ENCODE peak calls at places on chromosome 14, in seven cellular contexts. One of them, this sample, is unnamed.

GRCh38 chr14:76138119-76138757 is 13.5 kb upstream of the GPATCH2L start:
- DNase-seq in lower lobe of right lung: no peak
- DNase-seq in IMR-90: no peak
- DNase-seq in colonic mucosa: no peak
- DNase-seq in foreskin keratinocyte: no peak
- DNase-seq in sigmoid colon: no peak
- DNase-seq in stomach: no peak
- DNase-seq in this sample: no peak

GRCh38 chr14:37202265-37202664 is 4.5 kb downstream of the MIPOL1 start:
- DNase-seq in stomach: no peak
- DNase-seq in IMR-90: peak; percentile 45
- DNase-seq in sigmoid colon: no peak
- DNase-seq in foreskin keratinocyte: peak; percentile 90
- DNase-seq in lower lobe of right lung: no peak
- DNase-seq in colonic mucosa: no peak
- DNase-seq in this sample: no peak

GRCh38 chr14:74062809-74063150 is 21.5 kb downstream of the ALDH6A1 start:
- DNase-seq in stomach: peak; percentile 61
- DNase-seq in lower lobe of right lung: no peak
- DNase-seq in colonic mucosa: no peak
- DNase-seq in IMR-90: peak; percentile 15
- DNase-seq in foreskin keratinocyte: peak; percentile 77
- DNase-seq in sigmoid colon: no peak
- DNase-seq in this sample: no peak

GRCh38 chr14:74349757-74350156 is 1.5 kb downstream of the VRTN start:
- DNase-seq in sigmoid colon: no peak
- DNase-seq in IMR-90: no peak
- DNase-seq in foreskin keratinocyte: no peak
- DNase-seq in colonic mucosa: peak; percentile 43
- DNase-seq in lower lobe of right lung: no peak
- DNase-seq in stomach: peak; percentile 66
- DNase-seq in this sample: peak; percentile 38

GRCh38 chr14:38592764-38593442 is 337.0 kb upstream of the CLEC14A start:
- DNase-seq in IMR-90: no peak
- DNase-seq in sigmoid colon: no peak
- DNase-seq in foreskin keratinocyte: no peak
- DNase-seq in stomach: no peak
- DNase-seq in lower lobe of right lung: no peak
- DNase-seq in colonic mucosa: no peak
- DNase-seq in this sample: no peak

GRCh38 chr14:23438130-23438893 is 2.9 kb upstream of the MYH7 start:
- DNase-seq in foreskin keratinocyte: no peak
- DNase-seq in stomach: no peak
- DNase-seq in sigmoid colon: no peak
- DNase-seq in colonic mucosa: no peak
- DNase-seq in IMR-90: no peak
- DNase-seq in lower lobe of right lung: no peak
- DNase-seq in this sample: no peak

GRCh38 chr14:46250113-46250703 is 401.4 kb downstream of the RPL10L start:
- DNase-seq in foreskin keratinocyte: peak; percentile 19
- DNase-seq in sigmoid colon: no peak
- DNase-seq in lower lobe of right lung: no peak
- DNase-seq in IMR-90: no peak
- DNase-seq in stomach: no peak
- DNase-seq in colonic mucosa: no peak
- DNase-seq in this sample: no peak

GRCh38 chr14:103001651-103002396 is 55.5 kb downstream of the CDC42BPB start:
- DNase-seq in foreskin keratinocyte: no peak
- DNase-seq in colonic mucosa: no peak
- DNase-seq in stomach: no peak
- DNase-seq in lower lobe of right lung: no peak
- DNase-seq in IMR-90: no peak
- DNase-seq in sigmoid colon: no peak
- DNase-seq in this sample: no peak

GRCh38 chr14:85380891-85381290 is 149.1 kb upstream of the FLRT2 start:
- DNase-seq in foreskin keratinocyte: no peak
- DNase-seq in stomach: no peak
- DNase-seq in lower lobe of right lung: no peak
- DNase-seq in IMR-90: no peak
- DNase-seq in colonic mucosa: no peak
- DNase-seq in sigmoid colon: no peak
- DNase-seq in this sample: no peak

GRCh38 chr14:75001899-75002298 is 822 bp upstream of the EIF2B2 start:
- DNase-seq in sigmoid colon: no peak
- DNase-seq in foreskin keratinocyte: no peak
- DNase-seq in colonic mucosa: no peak
- DNase-seq in IMR-90: no peak
- DNase-seq in stomach: no peak
- DNase-seq in lower lobe of right lung: no peak
- DNase-seq in this sample: no peak

GRCh38 chr14:63431466-63431865 is 111.7 kb downstream of the PPP2R5E start:
- DNase-seq in foreskin keratinocyte: no peak
- DNase-seq in IMR-90: no peak
- DNase-seq in lower lobe of right lung: no peak
- DNase-seq in sigmoid colon: no peak
- DNase-seq in colonic mucosa: no peak
- DNase-seq in stomach: no peak
- DNase-seq in this sample: no peak

GRCh38 chr14:101063121-101063520 is 159.6 kb upstream of the RTL1 start:
- DNase-seq in sigmoid colon: peak; percentile 41
- DNase-seq in colonic mucosa: no peak
- DNase-seq in IMR-90: no peak
- DNase-seq in lower lobe of right lung: no peak
- DNase-seq in stomach: no peak
- DNase-seq in foreskin keratinocyte: no peak
- DNase-seq in this sample: no peak

GRCh38 chr14:78425332-78425731 is 255.2 kb downstream of the NRXN3 start:
- DNase-seq in IMR-90: no peak
- DNase-seq in foreskin keratinocyte: no peak
- DNase-seq in stomach: no peak
- DNase-seq in sigmoid colon: no peak
- DNase-seq in colonic mucosa: no peak
- DNase-seq in lower lobe of right lung: peak; percentile 55
- DNase-seq in this sample: no peak

GRCh38 chr14:99256483-99256874 is 15.5 kb downstream of the BCL11B start:
- DNase-seq in lower lobe of right lung: no peak
- DNase-seq in stomach: no peak
- DNase-seq in colonic mucosa: no peak
- DNase-seq in sigmoid colon: no peak
- DNase-seq in IMR-90: no peak
- DNase-seq in foreskin keratinocyte: no peak
- DNase-seq in this sample: no peak

GRCh38 chr14:47675239-47675488 is 241 bp downstream of the MDGA2 start:
- DNase-seq in lower lobe of right lung: no peak
- DNase-seq in stomach: no peak
- DNase-seq in foreskin keratinocyte: no peak
- DNase-seq in colonic mucosa: no peak
- DNase-seq in IMR-90: no peak
- DNase-seq in sigmoid colon: no peak
- DNase-seq in this sample: no peak

GRCh38 chr14:90060312-90060964 is 1.4 kb upstream of the KCNK13 start:
- DNase-seq in stomach: peak; percentile 42
- DNase-seq in sigmoid colon: no peak
- DNase-seq in IMR-90: peak; percentile 51
- DNase-seq in foreskin keratinocyte: peak; percentile 56
- DNase-seq in lower lobe of right lung: peak; percentile 47
- DNase-seq in colonic mucosa: peak; percentile 42
- DNase-seq in this sample: peak; percentile 54

GRCh38 chr14:57617510-57617909 is 123.9 kb upstream of the CCDC198 start:
- DNase-seq in lower lobe of right lung: no peak
- DNase-seq in sigmoid colon: no peak
- DNase-seq in IMR-90: no peak
- DNase-seq in colonic mucosa: no peak
- DNase-seq in stomach: no peak
- DNase-seq in foreskin keratinocyte: no peak
- DNase-seq in this sample: no peak

GRCh38 chr14:101069666-101070362 is 166.3 kb upstream of the RTL1 start:
- DNase-seq in foreskin keratinocyte: no peak
- DNase-seq in colonic mucosa: no peak
- DNase-seq in sigmoid colon: peak; percentile 45
- DNase-seq in lower lobe of right lung: peak; percentile 9
- DNase-seq in IMR-90: no peak
- DNase-seq in stomach: peak; percentile 17
- DNase-seq in this sample: peak; percentile 23

GRCh38 chr14:91375748-91376452 is 41.7 kb downstream of the CCDC88C start:
- DNase-seq in colonic mucosa: no peak
- DNase-seq in lower lobe of right lung: no peak
- DNase-seq in foreskin keratinocyte: no peak
- DNase-seq in sigmoid colon: no peak
- DNase-seq in IMR-90: no peak
- DNase-seq in stomach: no peak
- DNase-seq in this sample: no peak

DNA sequence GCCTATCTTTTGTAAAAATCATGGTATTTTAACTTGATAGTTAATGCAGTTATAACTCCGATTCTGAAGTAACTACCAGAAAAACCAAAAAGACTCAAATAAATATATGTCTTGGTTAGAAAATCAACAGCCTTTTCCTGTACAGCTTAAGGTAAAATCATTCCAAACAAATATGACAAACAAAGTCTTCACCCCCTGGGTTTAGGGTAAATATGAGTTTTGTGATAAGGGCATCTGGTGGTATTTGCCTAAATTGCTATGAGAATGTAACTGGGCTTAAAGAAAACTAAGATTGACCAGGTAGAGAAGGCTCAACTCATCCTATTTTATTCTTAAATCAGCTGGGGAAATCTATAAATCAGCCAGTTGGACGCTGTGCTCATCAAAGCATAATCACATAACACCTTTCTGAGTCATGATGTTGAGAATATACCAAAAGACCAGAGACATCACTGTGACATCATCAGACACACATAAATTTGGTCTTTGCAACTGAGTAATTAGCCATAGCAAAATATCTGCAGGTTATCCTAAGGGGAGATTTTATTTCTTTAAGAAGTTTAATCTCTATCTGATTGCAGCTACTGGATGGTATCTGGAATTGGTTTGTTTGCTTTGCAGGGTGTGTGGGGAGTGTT is 133.9 kb downstream of the STXBP6 start:
- DNase-seq in colonic mucosa: no peak
- DNase-seq in stomach: no peak
- DNase-seq in IMR-90: peak; percentile 16
- DNase-seq in lower lobe of right lung: no peak
- DNase-seq in sigmoid colon: no peak
- DNase-seq in foreskin keratinocyte: peak; percentile 12
- DNase-seq in this sample: no peak
- H3K4me1 ChIP-seq in colonic mucosa: peaks cover 10% of the 10 kb centered on the region
- H3K4me1 ChIP-seq in stomach: peaks cover 9% of the 10 kb centered on the region
- H3K4me1 ChIP-seq in IMR-90: peaks cover 4% of the 10 kb centered on the region
- H3K4me1 ChIP-seq in lower lobe of right lung: peaks cover 11% of the 10 kb centered on the region
- H3K4me1 ChIP-seq in sigmoid colon: peaks cover 15% of the 10 kb centered on the region
- H3K4me1 ChIP-seq in foreskin keratinocyte: no peaks in the 10 kb centered on the region
- H3K4me1 ChIP-seq in this sample: peaks cover 11% of the 10 kb centered on the region

GRCh38 chr14:50619569-50620141 is 48.5 kb downstream of the SAV1 start:
- DNase-seq in stomach: no peak
- DNase-seq in foreskin keratinocyte: peak; percentile 34
- DNase-seq in IMR-90: peak; percentile 65
- DNase-seq in lower lobe of right lung: no peak
- DNase-seq in sigmoid colon: no peak
- DNase-seq in colonic mucosa: no peak
- DNase-seq in this sample: no peak
- TF ChIP-seq CTCF in stomach: peak; percentile 49
- TF ChIP-seq CTCF in foreskin keratinocyte: peak; percentile 76
- TF ChIP-seq CTCF in IMR-90: peak; percentile 62
- TF ChIP-seq CTCF in lower lobe of right lung: peak; percentile 49
- TF ChIP-seq CTCF in sigmoid colon: peak; percentile 50
- TF ChIP-seq CTCF in colonic mucosa: peak; percentile 29
- TF ChIP-seq CTCF in this sample: no peak

GRCh38 chr14:68405959-68406358 is 386.9 kb downstream of the ZFP36L1 start:
- DNase-seq in IMR-90: peak; percentile 68
- DNase-seq in lower lobe of right lung: no peak
- DNase-seq in foreskin keratinocyte: peak; percentile 84
- DNase-seq in stomach: no peak
- DNase-seq in sigmoid colon: no peak
- DNase-seq in colonic mucosa: no peak
- DNase-seq in this sample: no peak
- H3K4me1 ChIP-seq in IMR-90: peaks cover 22% of the 10 kb centered on the region
- H3K4me1 ChIP-seq in lower lobe of right lung: peaks cover 38% of the 10 kb centered on the region
- H3K4me1 ChIP-seq in foreskin keratinocyte: peaks cover 36% of the 10 kb centered on the region
- H3K4me1 ChIP-seq in stomach: peaks cover 5% of the 10 kb centered on the region
- H3K4me1 ChIP-seq in sigmoid colon: peaks cover 30% of the 10 kb centered on the region
- H3K4me1 ChIP-seq in colonic mucosa: no peaks in the 10 kb centered on the region
- H3K4me1 ChIP-seq in this sample: peaks cover 17% of the 10 kb centered on the region

DNA sequence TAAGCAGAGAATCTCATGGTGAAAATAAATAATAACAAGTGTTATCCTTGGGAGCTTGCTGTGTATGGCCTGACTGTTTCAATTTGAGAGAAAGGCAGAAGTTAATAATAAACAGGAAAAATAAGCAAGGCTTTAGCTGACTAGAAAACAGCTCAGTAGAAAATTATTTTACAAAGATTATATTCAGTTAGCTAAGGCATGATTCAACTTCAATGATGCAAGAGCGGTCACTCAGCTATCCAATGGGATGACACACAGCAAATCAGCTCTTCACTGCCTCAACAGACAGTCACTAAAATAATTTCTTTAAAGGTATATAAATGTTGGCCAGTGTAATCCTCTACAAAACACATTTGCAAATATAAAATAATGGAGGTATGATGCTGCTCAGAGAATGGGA is 18.6 kb downstream of the GSTZ1 start:
- DNase-seq in sigmoid colon: no peak
- DNase-seq in colonic mucosa: no peak
- DNase-seq in foreskin keratinocyte: peak; percentile 11
- DNase-seq in IMR-90: peak; percentile 82
- DNase-seq in stomach: no peak
- DNase-seq in lower lobe of right lung: no peak
- DNase-seq in this sample: no peak
- TF ChIP-seq CTCF in sigmoid colon: no peak
- TF ChIP-seq CTCF in colonic mucosa: no peak
- TF ChIP-seq CTCF in foreskin keratinocyte: no peak
- TF ChIP-seq CTCF in IMR-90: no peak
- TF ChIP-seq CTCF in stomach: no peak
- TF ChIP-seq CTCF in lower lobe of right lung: no peak
- TF ChIP-seq CTCF in this sample: no peak

GRCh38 chr14:35341454-35342159 is 49.4 kb downstream of the PSMA6 start:
- DNase-seq in IMR-90: peak; percentile 72
- DNase-seq in lower lobe of right lung: peak; percentile 98
- DNase-seq in foreskin keratinocyte: peak; percentile 74
- DNase-seq in stomach: peak; percentile 99
- DNase-seq in sigmoid colon: peak; percentile 99
- DNase-seq in colonic mucosa: peak; percentile 98
- DNase-seq in this sample: peak; percentile 96
- H3K4me1 ChIP-seq in IMR-90: peaks cover 28% of the 10 kb centered on the region
- H3K4me1 ChIP-seq in lower lobe of right lung: peaks cover 80% of the 10 kb centered on the region
- H3K4me1 ChIP-seq in foreskin keratinocyte: peaks cover 14% of the 10 kb centered on the region
- H3K4me1 ChIP-seq in stomach: peaks cover 45% of the 10 kb centered on the region
- H3K4me1 ChIP-seq in sigmoid colon: peaks cover 66% of the 10 kb centered on the region
- H3K4me1 ChIP-seq in colonic mucosa: peaks cover 30% of the 10 kb centered on the region
- H3K4me1 ChIP-seq in this sample: peaks cover 63% of the 10 kb centered on the region

GRCh38 chr14:31326111-31326510 is 94.2 kb downstream of the HEATR5A start:
- DNase-seq in sigmoid colon: no peak
- DNase-seq in stomach: no peak
- DNase-seq in lower lobe of right lung: no peak
- DNase-seq in foreskin keratinocyte: peak; percentile 7
- DNase-seq in colonic mucosa: no peak
- DNase-seq in IMR-90: peak; percentile 39
- DNase-seq in this sample: peak; percentile 46
- TF ChIP-seq CTCF in sigmoid colon: no peak
- TF ChIP-seq CTCF in stomach: no peak
- TF ChIP-seq CTCF in lower lobe of right lung: no peak
- TF ChIP-seq CTCF in foreskin keratinocyte: peak; percentile 58
- TF ChIP-seq CTCF in colonic mucosa: no peak
- TF ChIP-seq CTCF in IMR-90: peak; percentile 25
- TF ChIP-seq CTCF in this sample: no peak

GRCh38 chr14:22418631-22419030 is 170.4 kb downstream of the DAD1 start:
- DNase-seq in foreskin keratinocyte: no peak
- DNase-seq in stomach: no peak
- DNase-seq in IMR-90: no peak
- DNase-seq in sigmoid colon: no peak
- DNase-seq in colonic mucosa: no peak
- DNase-seq in lower lobe of right lung: no peak
- DNase-seq in this sample: no peak
- H3K4me1 ChIP-seq in foreskin keratinocyte: no peaks in the 10 kb centered on the region
- H3K4me1 ChIP-seq in stomach: no peaks in the 10 kb centered on the region
- H3K4me1 ChIP-seq in IMR-90: no peaks in the 10 kb centered on the region
- H3K4me1 ChIP-seq in sigmoid colon: no peaks in the 10 kb centered on the region
- H3K4me1 ChIP-seq in colonic mucosa: no peaks in the 10 kb centered on the region
- H3K4me1 ChIP-seq in lower lobe of right lung: no peaks in the 10 kb centered on the region
- H3K4me1 ChIP-seq in this sample: no peaks in the 10 kb centered on the region

This sample was measured in mucosa of descending colon.